ENCODE peak calls at places on chromosomes 12 and 14, in eight cellular contexts. P is mammary epithelial cell, W is RWPE1, S is IMR-90, Y is heart right ventricle, K is sigmoid colon, L is AG04449, F is fibroblast of lung. A is an unnamed sample.

GRCh38 chr12:49865782-49866135 is 22.9 kb upstream of the BCDIN3D start:
- DNase-seq in F (no peak), K (no peak), W (no peak), S (no peak), P (no peak), L (no peak), Y (no peak), A (no peak)

GRCh38 chr14:76462330-76462729 is 86.4 kb downstream of the ESRRB start:
- DNase-seq in Y (no peak), L (no peak), W (no peak), P (no peak), K (no peak), S (no peak), F (no peak), A (no peak)

GRCh38 chr12:130846386-130846785 is 7.3 kb upstream of the STX2 start:
- DNase-seq in P (no peak), S (no peak), W (no peak), Y (no peak), K (no peak), F (no peak), L (peak), A (no peak)

GRCh38 chr14:85578925-85579324 is 49.0 kb downstream of the FLRT2 start:
- DNase-seq in W (no peak), S (no peak), L (no peak), F (no peak), P (no peak), K (no peak), Y (no peak), A (no peak)

GRCh38 chr12:75975692-75976091 is 55.9 kb downstream of the PHLDA1 start:
- DNase-seq in K (no peak), W (no peak), P (no peak), Y (no peak), S (no peak), F (no peak), L (no peak), A (no peak)

GRCh38 chr14:46717211-46717610 is 65.6 kb upstream of the RPL10L start:
- DNase-seq in Y (no peak), K (no peak), W (no peak), L (no peak), P (no peak), F (no peak), S (no peak), A (no peak)

GRCh38 chr14:20560961-20561360 is at the start of gene RNASE9:
- DNase-seq in S (no peak), F (no peak), Y (no peak), P (no peak), K (no peak), W (no peak), L (no peak), A (no peak)

GRCh38 chr14:106442857-106443256 is 916.5 kb downstream of the TMEM121 start:
- DNase-seq in P (no peak), K (no peak), W (no peak), Y (no peak), L (no peak), F (no peak), S (no peak), A (no peak)

GRCh38 chr12:17020765-17021164 is 414.8 kb upstream of the LMO3 start:
- DNase-seq in F (no peak), Y (no peak), P (no peak), L (no peak), S (no peak), K (no peak), W (no peak), A (no peak)

GRCh38 chr14:36522347-36522971 is 2.4 kb upstream of the NKX2-1 start:
- DNase-seq in L (no peak), P (no peak), W (no peak), S (no peak), K (no peak), F (no peak), Y (no peak), A (no peak)

GRCh38 chr14:36518586-36519430 is 1.2 kb downstream of the NKX2-1 start:
- DNase-seq in L (no peak), F (no peak), W (no peak), Y (no peak), P (no peak), S (no peak), K (no peak), A (no peak)

GRCh38 chr14:36519431-36520321 is at the start of gene NKX2-1:
- DNase-seq in S (no peak), Y (no peak), F (no peak), L (no peak), W (no peak), P (no peak), K (no peak), A (no peak)

GRCh38 chr14:36521598-36522345 is 1.7 kb upstream of the NKX2-1 start:
- DNase-seq in K (no peak), P (no peak), W (no peak), S (no peak), Y (no peak), L (no peak), F (no peak), A (no peak)

GRCh38 chr14:36520601-36521525 is 831 bp upstream of the NKX2-1 start:
- DNase-seq in F (peak), L (no peak), P (peak), K (no peak), Y (no peak), S (peak), W (peak), A (no peak)
- TF ChIP-seq CTCF in F (peak), L (peak), P (no peak), K (no peak), Y (peak), S (peak), W (peak), A (peak)

DNA sequence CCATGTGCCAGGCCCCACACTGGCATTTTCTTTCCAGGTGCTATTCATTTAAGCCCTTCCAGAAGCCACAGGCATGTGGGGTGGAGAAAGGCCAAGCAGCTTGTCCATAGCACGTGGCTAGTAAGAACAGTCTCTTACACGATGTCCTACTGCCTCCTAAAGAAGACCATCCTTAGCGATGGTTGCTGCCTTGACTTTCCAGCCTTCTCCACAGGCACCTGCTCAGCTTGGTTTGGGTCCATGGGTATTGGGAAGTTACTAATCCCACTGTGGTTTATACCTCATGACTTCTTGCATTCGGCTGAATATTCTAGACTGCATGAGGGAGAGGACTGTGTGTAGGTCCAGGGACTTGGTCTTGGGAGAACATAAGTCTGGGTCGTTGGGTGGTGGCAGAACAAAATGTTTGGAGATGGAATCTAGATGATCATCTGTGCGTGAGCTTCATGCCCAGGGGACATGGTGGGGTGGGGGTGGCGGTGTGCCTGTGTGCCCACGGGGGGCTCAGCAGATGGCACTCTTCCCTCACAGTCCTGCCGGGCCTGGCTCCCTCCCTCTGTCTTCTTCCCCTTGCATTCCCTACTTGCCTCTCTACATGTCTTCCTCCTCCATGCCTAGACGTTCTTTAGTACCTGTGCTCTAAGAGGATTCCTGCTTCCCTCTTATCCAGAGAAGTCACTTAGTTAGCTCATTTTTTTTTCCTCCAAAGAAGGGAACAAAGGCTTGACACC is 49.1 kb downstream of the NINJ2 start:
- DNase-seq in P (no peak), K (no peak), F (no peak), S (no peak), Y (no peak), L (no peak), W (no peak), A (no peak)
- TF ChIP-seq CTCF in P (no peak), K (no peak), F (no peak), S (no peak), Y (peak), L (peak), W (no peak), A (no peak)

GRCh38 chr12:82517027-82517426 is 158.7 kb downstream of the METTL25 start:
- DNase-seq in W (no peak), K (no peak), Y (no peak), F (no peak), P (peak), S (peak), L (no peak), A (no peak)
- TF ChIP-seq CTCF in W (no peak), K (no peak), Y (no peak), F (peak), P (peak), S (peak), L (peak), A (peak)

DNA sequence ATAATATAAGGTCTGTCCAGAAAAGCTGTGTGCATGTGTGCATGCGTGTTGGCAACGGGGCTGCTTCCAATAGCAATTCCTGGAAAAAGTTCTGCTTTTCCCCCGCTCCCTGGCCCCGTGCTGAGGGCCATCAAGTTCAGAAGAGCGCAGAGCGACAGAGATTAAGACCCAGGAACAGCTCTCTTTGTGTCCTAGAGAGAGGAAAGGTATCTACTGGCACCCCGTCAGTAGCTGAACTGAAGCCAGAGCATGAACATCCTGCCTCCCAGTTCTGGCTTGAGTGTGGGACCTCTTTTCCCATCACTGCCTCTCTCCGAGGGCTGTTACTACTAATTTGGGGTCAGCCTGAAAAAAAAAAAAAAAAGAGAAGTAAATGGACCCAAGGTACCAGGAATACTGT is 15.5 kb downstream of the HDAC7 start:
- DNase-seq in L (no peak), S (no peak), P (no peak), F (no peak), K (no peak), W (no peak), Y (peak), A (no peak)
- TF ChIP-seq CTCF in L (no peak), S (no peak), P (no peak), F (no peak), K (no peak), W (no peak), Y (no peak), A (no peak)

GRCh38 chr12:112419269-112420133 is 754 bp downstream of the PTPN11 start:
- DNase-seq in K (peak), F (peak), W (peak), L (peak), P (peak), S (peak), Y (peak), A (peak)
- TF ChIP-seq CTCF in K (no peak), F (no peak), W (no peak), L (no peak), P (no peak), S (no peak), Y (peak), A (no peak)

GRCh38 chr14:81206115-81206514 is 14.6 kb downstream of the GTF2A1 start:
- DNase-seq in K (no peak), W (no peak), F (no peak), Y (no peak), P (no peak), S (peak), L (no peak), A (no peak)

GRCh38 chr14:81209187-81209836 is 11.4 kb downstream of the GTF2A1 start:
- DNase-seq in P (no peak), Y (no peak), S (no peak), F (no peak), K (no peak), W (no peak), L (no peak), A (no peak)

GRCh38 chr14:81208489-81208888 is 12.3 kb downstream of the GTF2A1 start:
- DNase-seq in K (no peak), S (no peak), F (no peak), P (no peak), Y (no peak), L (no peak), W (no peak), A (no peak)

DNA sequence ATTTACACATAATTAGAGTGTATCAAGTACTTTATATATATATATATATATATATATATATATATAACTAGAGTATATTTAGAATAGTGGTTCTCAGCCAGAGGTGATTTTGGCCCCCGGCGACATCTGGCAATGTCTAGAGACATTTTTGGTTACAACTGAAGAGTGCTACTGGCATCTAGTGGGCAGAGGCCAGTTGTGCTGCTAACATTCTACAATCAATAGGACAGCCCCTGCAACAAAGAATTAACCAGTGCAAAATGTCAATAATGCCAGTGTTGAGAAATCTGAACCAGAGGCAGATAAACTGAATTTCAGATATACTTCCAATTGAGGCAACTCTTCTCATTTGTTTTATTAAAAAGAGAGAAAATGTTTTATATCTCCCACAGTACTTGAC is 8.9 kb downstream of the GTF2A1 start:
- DNase-seq in S (peak), W (no peak), L (no peak), K (no peak), F (peak), Y (peak), P (no peak), A (no peak)
- TF ChIP-seq CTCF in S (peak), W (no peak), L (peak), K (no peak), F (peak), Y (peak), P (peak), A (peak)

DNA sequence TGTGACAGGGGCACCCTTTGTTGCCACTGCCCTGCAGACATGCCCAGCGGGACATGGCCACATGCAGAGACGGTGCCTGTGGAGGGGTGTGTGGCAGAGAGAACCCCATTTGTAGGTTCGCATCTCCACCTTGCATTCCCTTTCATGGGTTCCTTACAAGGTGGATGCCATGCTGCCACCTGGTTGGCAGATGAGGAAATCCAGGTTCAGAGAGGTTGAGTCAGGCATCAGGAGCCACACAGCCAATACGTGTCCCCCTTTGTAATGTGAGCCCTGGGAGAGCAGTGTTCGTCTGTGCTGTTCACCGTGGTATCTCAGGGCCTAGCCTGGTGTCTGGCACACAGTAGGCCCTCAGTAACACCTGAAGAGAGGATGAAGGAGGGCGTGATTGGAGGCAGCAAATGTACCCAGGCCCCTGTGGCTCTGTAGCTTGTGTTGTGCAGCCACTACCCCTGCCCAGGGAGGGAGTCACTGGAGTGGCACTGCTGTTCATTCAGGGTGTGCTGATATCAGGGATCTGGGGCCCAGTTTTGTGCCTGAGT is 9.1 kb downstream of the SH2B3 start:
- DNase-seq in F (no peak), L (no peak), K (no peak), P (no peak), W (no peak), Y (no peak), S (no peak), A (no peak)
- TF ChIP-seq CTCF in F (no peak), L (no peak), K (no peak), P (no peak), W (no peak), Y (no peak), S (no peak), A (no peak)